ENCODE peak calls at places on chromosomes 6 and 20, in seven cellular contexts. K, N, B, V, Q, J and S are unnamed samples.

GRCh38 chr20:48831702-48832422 is 4.1 kb upstream of the PREX1 start:
- DNase-seq in K (no peak), N (peak), B (no peak), V (no peak), Q (peak), J (no peak), S (no peak)

GRCh38 chr6:109076421-109076820 is 18.2 kb downstream of the SESN1 start:
- DNase-seq in K (no peak), N (no peak), B (no peak), V (no peak), Q (no peak), J (no peak), S (no peak)

GRCh38 chr20:43563991-43564390 is 5.2 kb downstream of the SGK2 start:
- DNase-seq in K (no peak), N (no peak), B (no peak), V (no peak), Q (no peak), J (no peak), S (no peak)

GRCh38 chr6:79762370-79762769 is 131.2 kb downstream of the SH3BGRL2 start:
- DNase-seq in K (no peak), N (no peak), B (no peak), V (no peak), Q (no peak), J (no peak), S (peak)

GRCh38 chr6:1605822-1606532 is 3.7 kb upstream of the FOXC1 start:
- DNase-seq in K (no peak), N (peak), B (no peak), V (no peak), Q (no peak), J (no peak), S (no peak)

GRCh38 chr6:52233975-52234823 is 10.1 kb downstream of the IL17F start:
- DNase-seq in K (no peak), N (no peak), B (peak), V (no peak), Q (peak), J (peak), S (peak)

GRCh38 chr6:2450546-2450945 is 205.1 kb upstream of the GMDS start:
- DNase-seq in K (no peak), N (no peak), B (peak), V (no peak), Q (peak), J (no peak), S (no peak)

GRCh38 chr6:148507774-148508173 is 165.1 kb downstream of the SASH1 start:
- DNase-seq in K (no peak), N (peak), B (no peak), V (no peak), Q (no peak), J (no peak), S (no peak)

GRCh38 chr6:161233986-161234620 is 39.8 kb downstream of the AGPAT4 start:
- DNase-seq in K (no peak), N (peak), B (peak), V (peak), Q (peak), J (no peak), S (peak)

GRCh38 chr6:17762651-17763050 is 55.9 kb upstream of the NUP153 start:
- DNase-seq in K (no peak), N (no peak), B (no peak), V (no peak), Q (no peak), J (no peak), S (no peak)

GRCh38 chr6:13848553-13849150 is 34.3 kb upstream of the MCUR1 start:
- DNase-seq in K (no peak), N (no peak), B (no peak), V (peak), Q (no peak), J (peak), S (no peak)

GRCh38 chr20:33902011-33902410 is 90.9 kb downstream of the CHMP4B start:
- DNase-seq in K (no peak), N (no peak), B (no peak), V (no peak), Q (no peak), J (no peak), S (no peak)

GRCh38 chr6:39765508-39766065 is 26.6 kb upstream of the DAAM2 start:
- DNase-seq in K (no peak), N (no peak), B (no peak), V (no peak), Q (peak), J (no peak), S (no peak)

GRCh38 chr20:31990958-31991705 is 19.1 kb upstream of the CCM2L start:
- DNase-seq in K (no peak), N (no peak), B (no peak), V (no peak), Q (no peak), J (no peak), S (no peak)

GRCh38 chr6:144728804-144729203 is 443.7 kb downstream of the UTRN start:
- DNase-seq in K (no peak), N (no peak), B (no peak), V (no peak), Q (no peak), J (no peak), S (no peak)

GRCh38 chr6:162713926-162714759 is 13.4 kb downstream of the PRKN start:
- DNase-seq in K (no peak), N (no peak), B (no peak), V (no peak), Q (no peak), J (no peak), S (no peak)

GRCh38 chr20:59733326-59733725 is 129.0 kb downstream of the PHACTR3 start:
- DNase-seq in K (no peak), N (no peak), B (no peak), V (no peak), Q (no peak), J (no peak), S (no peak)

GRCh38 chr6:2632368-2632767 is 118.4 kb downstream of the MYLK4 start:
- DNase-seq in K (no peak), N (peak), B (no peak), V (no peak), Q (peak), J (no peak), S (no peak)

GRCh38 chr6:30066577-30067459 is at the start of gene PPP1R11:
- DNase-seq in K (peak), N (peak), B (peak), V (peak), Q (peak), J (peak), S (peak)

GRCh38 chr6:41626917-41627316 is 11.4 kb upstream of the MDFI start:
- DNase-seq in K (no peak), N (peak), B (no peak), V (no peak), Q (peak), J (no peak), S (no peak)

GRCh38 chr6:64046746-64047208 is 411.2 kb downstream of the PHF3 start:
- DNase-seq in K (no peak), N (no peak), B (no peak), V (no peak), Q (no peak), J (no peak), S (no peak)

GRCh38 chr6:89638320-89639195 is at the start of gene LYRM2:
- DNase-seq in K (peak), N (peak), B (peak), V (peak), Q (peak), J (peak), S (peak)

GRCh38 chr20:1900321-1900791 is 5.1 kb downstream of the SIRPA start:
- DNase-seq in K (no peak), N (peak), B (peak), V (no peak), Q (peak), J (no peak), S (peak)

GRCh38 chr6:25831532-25832306 is at the start of gene SLC17A1:
- DNase-seq in K (no peak), N (no peak), B (no peak), V (no peak), Q (no peak), J (no peak), S (no peak)

GRCh38 chr20:58586565-58587093 is 64.5 kb upstream of the STX16 start:
- DNase-seq in K (no peak), N (no peak), B (peak), V (no peak), Q (no peak), J (no peak), S (no peak)

GRCh38 chr6:132354517-132355167 is 46.6 kb downstream of the MOXD1 start:
- DNase-seq in K (peak), N (peak), B (peak), V (no peak), Q (peak), J (peak), S (peak)

GRCh38 chr6:127554435-127555006 is 22.5 kb upstream of the C6orf58 start:
- DNase-seq in K (no peak), N (no peak), B (no peak), V (no peak), Q (peak), J (peak), S (peak)

GRCh38 chr6:30508890-30509736 is 19.8 kb downstream of the HLA-E start:
- DNase-seq in K (no peak), N (no peak), B (no peak), V (no peak), Q (no peak), J (peak), S (no peak)

GRCh38 chr6:16684896-16685554 is 76.2 kb downstream of the ATXN1 start:
- DNase-seq in K (no peak), N (no peak), B (no peak), V (no peak), Q (peak), J (peak), S (peak)

GRCh38 chr6:50093116-50093937 is 43.6 kb upstream of the DEFB112 start:
- DNase-seq in K (no peak), N (no peak), B (no peak), V (no peak), Q (no peak), J (no peak), S (no peak)

GRCh38 chr6:43748765-43749164 is 21.2 kb upstream of the VEGFA start:
- DNase-seq in K (no peak), N (no peak), B (no peak), V (no peak), Q (no peak), J (no peak), S (no peak)

GRCh38 chr6:160014869-160015182 is 45.9 kb downstream of the IGF2R start:
- DNase-seq in K (no peak), N (no peak), B (no peak), V (no peak), Q (no peak), J (no peak), S (no peak)

GRCh38 chr6:36358235-36358915 is 21.7 kb upstream of the BNIP5 start:
- DNase-seq in K (no peak), N (no peak), B (no peak), V (no peak), Q (no peak), J (no peak), S (peak)